ENCODE peak calls at places on chromosome 9, in ten cellular contexts. P is B cell; H is RWPE1; U is GM20000; A is EL; N is germinal center; G is tibial nerve; I is activated T-cell treated with anti-CD3 and anti-CD28 coated beads, Interleukin-2, amount 50 U/mL, for 24 hours; W is stimulated activated CD4-positive, alpha-beta T cell treated with anti-CD3 and anti-CD28 coated beads, Interleukin-4, amount 100 ng/mL, for 48 hours; M is GM06990. R is an unnamed sample.

GRCh38 chr9:95450171-95451107 is 66.3 kb downstream of the PTCH1 start:
- DNase-seq in G (no peak), M (no peak), W (no peak), P (no peak), N (no peak), A (no peak), I (no peak), H (no peak), U (no peak), R (no peak)

GRCh38 chr9:89905628-89906338 is 301.0 kb downstream of the GADD45G start:
- DNase-seq in U (no peak), M (no peak), P (no peak), N (no peak), A (no peak), G (no peak), I (no peak), H (no peak), W (no peak), R (no peak)

GRCh38 chr9:105295986-105296385 is 51.5 kb downstream of the SLC44A1 start:
- DNase-seq in H (no peak), W (no peak), N (no peak), G (no peak), P (no peak), I (no peak), A (no peak), U (no peak), M (no peak), R (no peak)

GRCh38 chr9:20972684-20973083 is 58.8 kb downstream of the HACD4 start:
- DNase-seq in I (no peak), P (no peak), G (no peak), W (no peak), N (no peak), M (no peak), A (no peak), H (no peak), U (no peak), R (no peak)

GRCh38 chr9:16726023-16726422 is 144.4 kb downstream of the BNC2 start:
- DNase-seq in U (no peak), N (no peak), P (no peak), A (peak), G (no peak), I (no peak), H (peak), M (no peak), W (no peak), R (peak)

GRCh38 chr9:116499986-116500871 is 186.9 kb upstream of the TRIM32 start:
- DNase-seq in I (no peak), W (no peak), P (no peak), H (peak), G (no peak), M (no peak), N (no peak), U (no peak), A (peak), R (peak)

GRCh38 chr9:128503870-128504269 is 649 bp upstream of the GLE1 start:
- DNase-seq in M (peak), U (peak), H (peak), W (no peak), A (peak), I (no peak), P (no peak), N (no peak), G (no peak), R (peak)

GRCh38 chr9:136074706-136075105 is 20.4 kb downstream of the NACC2 start:
- DNase-seq in N (no peak), A (no peak), W (no peak), H (no peak), U (no peak), M (peak), I (no peak), P (no peak), G (no peak), R (no peak)

GRCh38 chr9:14769235-14769580 is 46.7 kb upstream of the CER1 start:
- DNase-seq in W (no peak), A (peak), P (no peak), G (no peak), U (peak), N (no peak), H (peak), M (no peak), I (no peak), R (no peak)

GRCh38 chr9:74609671-74610416 is 112.7 kb downstream of the RORB start:
- DNase-seq in M (no peak), I (no peak), N (no peak), P (no peak), H (no peak), G (no peak), A (no peak), U (no peak), W (no peak), R (no peak)

GRCh38 chr9:35599763-35600604 is 5.1 kb upstream of the TESK1 start:
- DNase-seq in N (no peak), W (no peak), U (no peak), H (no peak), A (no peak), M (no peak), G (no peak), I (no peak), P (no peak), R (no peak)

GRCh38 chr9:108015690-108016089 is 526.1 kb upstream of the KLF4 start:
- DNase-seq in H (no peak), G (no peak), W (no peak), A (no peak), N (no peak), U (no peak), M (no peak), I (no peak), P (no peak), R (no peak)

GRCh38 chr9:108991479-108991878 is 21.8 kb downstream of the CTNNAL1 start:
- DNase-seq in N (no peak), W (no peak), M (no peak), U (no peak), P (no peak), H (no peak), I (no peak), A (no peak), G (no peak), R (no peak)

GRCh38 chr9:134486127-134486995 is 155.2 kb upstream of the COL5A1 start:
- DNase-seq in A (no peak), W (no peak), H (no peak), G (no peak), U (no peak), M (no peak), P (no peak), I (peak), N (no peak), R (no peak)

GRCh38 chr9:120080781-120081180 is 499.2 kb downstream of the CDK5RAP2 start:
- DNase-seq in P (no peak), M (no peak), W (no peak), G (no peak), N (no peak), U (no peak), H (no peak), A (no peak), I (no peak), R (no peak)

GRCh38 chr9:35903049-35903448 is 3.0 kb upstream of the HRCT1 start:
- DNase-seq in G (peak), M (no peak), A (peak), I (no peak), N (peak), W (no peak), U (peak), P (no peak), H (peak), R (peak)

GRCh38 chr9:88804289-88804596 is 187.0 kb upstream of the S1PR3 start:
- DNase-seq in G (no peak), M (no peak), H (no peak), A (no peak), N (no peak), P (no peak), U (no peak), W (no peak), I (no peak), R (no peak)

GRCh38 chr9:105187781-105188180 is 56.7 kb upstream of the SLC44A1 start:
- DNase-seq in W (no peak), A (peak), G (no peak), M (no peak), N (no peak), U (no peak), H (peak), I (no peak), P (no peak), R (peak)

GRCh38 chr9:91207481-91207888 is 154.2 kb downstream of the AUH start:
- DNase-seq in M (no peak), A (peak), U (no peak), W (no peak), I (no peak), N (no peak), H (no peak), P (no peak), G (no peak), R (peak)

GRCh38 chr9:227882-228281 is 13.2 kb downstream of the DOCK8 start:
- DNase-seq in P (no peak), G (no peak), W (no peak), A (no peak), M (no peak), I (no peak), H (no peak), N (no peak), U (no peak), R (no peak)

GRCh38 chr9:38380872-38381534 is 11.5 kb upstream of the ALDH1B1 start:
- DNase-seq in G (no peak), W (no peak), N (no peak), I (no peak), H (no peak), U (no peak), P (no peak), M (no peak), A (no peak), R (no peak)

GRCh38 chr9:113582698-113583200 is 119.2 kb downstream of the RGS3 start:
- DNase-seq in I (no peak), M (no peak), N (no peak), U (no peak), A (no peak), H (no peak), W (no peak), P (no peak), G (no peak), R (no peak)

GRCh38 chr9:36337865-36338264 is 62.2 kb downstream of the RNF38 start:
- DNase-seq in I (no peak), M (no peak), U (no peak), A (no peak), G (no peak), H (no peak), N (no peak), P (no peak), W (no peak), R (no peak)

GRCh38 chr9:128494108-128494742 is 10.3 kb upstream of the GLE1 start:
- DNase-seq in P (no peak), U (no peak), M (no peak), I (no peak), A (no peak), W (no peak), N (no peak), H (no peak), G (peak), R (no peak)

GRCh38 chr9:84404095-84404686 is 63.6 kb upstream of the SLC28A3 start:
- DNase-seq in G (no peak), U (peak), A (peak), I (no peak), N (peak), P (no peak), W (no peak), M (no peak), H (peak), R (peak)

GRCh38 chr9:12930906-12931305 is 156.1 kb downstream of the LURAP1L start:
- DNase-seq in N (no peak), I (no peak), H (no peak), A (peak), G (no peak), P (no peak), W (no peak), M (no peak), U (no peak), R (no peak)

GRCh38 chr9:35355954-35356353 is 134.0 kb upstream of the RUSC2 start:
- DNase-seq in N (no peak), H (no peak), A (no peak), G (no peak), W (no peak), I (no peak), P (no peak), U (no peak), M (no peak), R (no peak)

GRCh38 chr9:91177661-91178280 is 183.9 kb downstream of the AUH start:
- DNase-seq in M (no peak), W (peak), N (no peak), H (peak), G (no peak), A (no peak), U (no peak), P (no peak), I (peak), R (no peak)

GRCh38 chr9:23587903-23588302 is 238.1 kb downstream of the ELAVL2 start:
- DNase-seq in P (no peak), A (no peak), U (no peak), G (no peak), W (no peak), I (no peak), N (no peak), M (no peak), H (no peak), R (no peak)

GRCh38 chr9:98807811-98808195 is 333 bp downstream of the GALNT12 start:
- DNase-seq in I (peak), A (no peak), P (no peak), M (no peak), N (peak), G (no peak), U (no peak), H (peak), W (no peak), R (peak)

GRCh38 chr9:95261890-95262289 is 55.6 kb downstream of the FANCC start:
- DNase-seq in M (no peak), G (no peak), N (no peak), W (no peak), H (no peak), I (no peak), P (no peak), A (peak), U (no peak), R (no peak)

GRCh38 chr9:89448381-89448780 is 49.5 kb downstream of the SEMA4D start:
- DNase-seq in W (peak), U (peak), G (no peak), I (peak), H (no peak), M (no peak), N (peak), P (no peak), A (no peak), R (no peak)

GRCh38 chr9:81767921-81768320 is 78.6 kb upstream of the TLE1 start:
- DNase-seq in A (no peak), H (no peak), U (no peak), G (no peak), M (no peak), I (no peak), W (no peak), N (no peak), P (no peak), R (no peak)

GRCh38 chr9:127123239-127123935 is 952 bp upstream of the ANGPTL2 start:
- DNase-seq in N (no peak), W (no peak), A (no peak), U (no peak), M (no peak), I (no peak), G (peak), P (no peak), H (no peak), R (no peak)

GRCh38 chr9:114008667-114009410 is 69.3 kb downstream of the AMBP start:
- DNase-seq in M (no peak), H (no peak), N (no peak), P (no peak), W (no peak), I (peak), U (no peak), A (no peak), G (peak), R (no peak)

GRCh38 chr9:110088099-110088498 is 119.9 kb downstream of the C9orf152 start:
- DNase-seq in P (no peak), G (no peak), N (no peak), I (no peak), H (no peak), W (no peak), A (no peak), U (no peak), M (no peak), R (no peak)

GRCh38 chr9:129166962-129167557 is 11.0 kb downstream of the IER5L start:
- DNase-seq in A (peak), U (peak), G (peak), H (peak), N (no peak), W (no peak), P (no peak), M (no peak), I (peak), R (peak)

GRCh38 chr9:122144836-122145235 is 14.7 kb downstream of the NDUFA8 start:
- DNase-seq in I (no peak), M (no peak), P (no peak), H (no peak), W (no peak), G (no peak), N (no peak), U (no peak), A (no peak), R (no peak)

R was measured in AG08396.